ENCODE peak calls at places on chromosomes 12 and 14, in nine cellular contexts. N is keratinocyte, T is ascending aorta, O is cardiac muscle cell, X is BE2C, K is spleen, W is tibial artery, P is upper lobe of left lung, J is adrenal gland. B is an unnamed sample. For H3K4me1, the result is how much of the 10 kb centered on the place peaks cover.

GRCh38 chr12:79083181-79083580 is 218.6 kb downstream of the SYT1 start:
- DNase-seq in T (no peak), J (no peak), K (no peak), X (no peak), W (no peak), P (no peak), N (no peak), O (no peak), B (no peak)

GRCh38 chr14:59248170-59248569 is 59.7 kb downstream of the DAAM1 start:
- DNase-seq in O (no peak), T (no peak), K (no peak), W (no peak), N (no peak), J (no peak), X (no peak), P (no peak), B (no peak)

GRCh38 chr12:119693006-119693405 is 25.1 kb downstream of the PRKAB1 start:
- DNase-seq in O (no peak), P (no peak), W (peak), X (peak), T (no peak), J (peak), N (no peak), K (no peak), B (no peak)

GRCh38 chr12:68180792-68181744 is 21.5 kb upstream of the IFNG start:
- DNase-seq in P (no peak), W (no peak), T (no peak), J (no peak), X (no peak), O (no peak), N (no peak), K (no peak), B (no peak)

GRCh38 chr14:104887623-104888488 is 22.8 kb downstream of the CEP170B start:
- DNase-seq in P (peak), K (peak), T (peak), N (no peak), J (no peak), W (peak), O (no peak), X (peak), B (peak)

GRCh38 chr14:20477211-20477876 is 8.1 kb downstream of the PNP start:
- DNase-seq in O (peak), T (no peak), N (no peak), P (no peak), X (peak), K (no peak), J (no peak), W (no peak), B (peak)

GRCh38 chr14:30005114-30005698 is 77.6 kb upstream of the PRKD1 start:
- DNase-seq in K (no peak), W (no peak), X (no peak), T (no peak), J (peak), P (no peak), O (peak), N (no peak), B (no peak)

GRCh38 chr14:64463198-64463597 is 2.1 kb upstream of the AKAP5 start:
- DNase-seq in N (no peak), J (no peak), K (no peak), T (no peak), O (no peak), P (no peak), W (no peak), X (no peak), B (no peak)

GRCh38 chr14:69694730-69695663 is 71.9 kb upstream of the SRSF5 start:
- DNase-seq in X (no peak), J (no peak), W (no peak), P (no peak), N (no peak), O (no peak), K (no peak), T (no peak), B (no peak)

GRCh38 chr12:11657511-11657910 is 8.0 kb downstream of the ETV6 start:
- DNase-seq in O (no peak), N (no peak), X (no peak), T (no peak), W (no peak), P (no peak), K (no peak), J (no peak), B (no peak)

GRCh38 chr14:95233702-95234241 is 76.4 kb upstream of the DICER1 start:
- DNase-seq in N (no peak), X (no peak), K (peak), O (no peak), P (no peak), W (no peak), T (no peak), J (no peak), B (no peak)

DNA sequence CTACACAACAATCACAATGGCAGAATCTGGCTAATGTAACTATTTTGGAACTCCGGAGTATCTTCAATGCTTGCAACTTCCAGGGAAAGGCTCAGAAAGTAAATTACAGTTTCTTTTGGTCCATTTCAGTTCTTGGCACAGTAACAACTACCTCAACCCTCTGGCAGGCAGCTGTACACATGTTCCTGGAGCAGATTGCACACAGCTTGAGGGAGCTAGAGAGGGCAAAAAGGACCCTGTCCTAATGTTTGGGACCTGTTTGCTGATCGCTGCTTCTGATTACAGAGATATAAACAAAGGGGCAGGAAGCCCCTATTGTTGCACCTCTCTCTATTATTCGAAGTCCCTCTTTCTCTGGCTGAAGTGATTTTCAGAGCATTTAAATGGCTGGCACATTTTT is 35.2 kb upstream of the SLC38A1 start:
- DNase-seq in W (no peak), O (no peak), X (no peak), K (no peak), N (no peak), T (no peak), J (no peak), P (no peak), B (no peak)
- TF ChIP-seq CTCF in W (no peak), O (no peak), X (no peak), K (no peak), N (no peak), T (no peak), J (no peak), P (no peak), B (no peak)

DNA sequence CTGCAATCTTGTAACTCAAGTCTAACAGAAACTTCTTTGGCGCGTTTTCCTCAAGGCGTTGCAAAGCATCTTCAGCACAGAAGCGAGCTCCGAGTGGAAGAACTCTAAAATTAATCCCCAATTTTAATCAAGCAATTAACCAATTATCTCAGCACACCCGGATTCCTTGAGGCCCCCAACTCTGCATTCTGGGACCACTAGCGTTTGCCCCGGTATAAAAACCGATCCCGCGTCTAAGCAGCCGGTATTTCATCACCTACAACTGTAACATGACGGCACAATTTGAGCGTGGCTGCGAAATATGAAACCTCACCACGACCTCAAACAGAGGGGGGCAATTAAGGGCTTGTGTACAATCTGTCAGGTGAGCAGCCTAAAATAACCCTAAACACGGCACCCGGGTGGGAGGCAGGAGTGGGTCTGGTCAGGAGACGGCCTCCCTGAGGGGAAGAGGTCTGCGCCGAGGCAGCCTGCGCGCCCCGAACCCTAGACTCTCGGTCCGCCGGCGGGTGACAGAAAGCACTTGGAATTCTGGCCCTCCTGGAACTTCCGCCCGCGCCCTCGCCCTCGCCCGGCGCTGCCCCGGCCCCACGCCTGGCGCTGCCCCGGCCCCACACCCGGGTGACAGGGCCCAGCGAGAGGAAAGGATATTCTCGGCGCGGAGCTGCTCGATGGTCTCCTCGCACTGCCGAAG is 594 bp downstream of the ZCCHC8 start:
- DNase-seq in O (no peak), J (peak), W (peak), N (no peak), X (peak), P (peak), K (no peak), T (peak), B (peak)
- H3K4me1 ChIP-seq in O (under half), J (under half), W (under half), N (under half), X (under half), P (under half), K (under half), T (under half), B (under half)

GRCh38 chr12:57235728-57236131 is 6.2 kb downstream of the SHMT2 start:
- DNase-seq in W (no peak), O (no peak), K (peak), T (no peak), X (no peak), P (no peak), N (no peak), J (no peak), B (no peak)

GRCh38 chr12:57235012-57235727 is 5.7 kb downstream of the SHMT2 start:
- DNase-seq in T (peak), N (peak), J (peak), O (no peak), X (peak), P (peak), W (peak), K (peak), B (no peak)

GRCh38 chr12:57237653-57237951 is 8.1 kb downstream of the SHMT2 start:
- DNase-seq in P (no peak), O (no peak), T (no peak), K (no peak), N (no peak), W (no peak), X (no peak), J (no peak), B (peak)

GRCh38 chr12:57236925-57237652 is 7.6 kb downstream of the SHMT2 start:
- DNase-seq in W (peak), O (no peak), J (no peak), X (no peak), P (no peak), T (no peak), N (no peak), K (peak), B (no peak)

GRCh38 chr12:57236224-57236924 is 6.9 kb downstream of the SHMT2 start:
- DNase-seq in W (no peak), K (peak), P (peak), O (no peak), T (no peak), J (no peak), X (no peak), N (no peak), B (no peak)
- H3K4me3 ChIP-seq in W (peak), K (peak), P (peak), O (no peak), T (peak), J (no peak), X (peak), N (peak), B (peak)

GRCh38 chr12:51820721-51821422 is 27.6 kb downstream of the FIGNL2 start:
- DNase-seq in O (peak), X (peak), J (peak), T (peak), W (no peak), P (peak), N (no peak), K (peak), B (peak)
- TF ChIP-seq CTCF in O (no peak), X (peak), J (no peak), T (peak), W (no peak), P (no peak), N (no peak), K (peak), B (no peak)

DNA sequence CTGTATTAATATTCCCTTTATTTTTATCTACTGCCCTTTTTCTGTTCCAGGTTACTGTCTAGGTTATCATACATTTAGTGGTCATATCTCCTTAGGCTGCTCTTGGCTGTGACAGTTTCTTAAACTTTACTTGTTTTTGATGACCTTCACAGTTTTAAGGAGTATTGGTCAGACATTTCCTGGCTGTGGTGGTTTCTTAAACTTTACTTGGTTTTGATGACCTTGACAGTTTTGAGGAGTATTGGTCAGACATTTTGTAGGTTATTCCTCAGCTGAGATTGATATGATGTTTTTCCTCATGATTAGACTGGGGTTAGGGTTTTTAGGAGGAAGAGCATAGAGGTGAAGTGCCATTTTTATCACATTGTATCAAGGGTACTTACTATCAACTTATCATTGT is 36.4 kb downstream of the CCDC91 start:
- DNase-seq in X (no peak), J (no peak), O (no peak), K (no peak), W (no peak), P (no peak), T (no peak), N (no peak), B (no peak)
- H3K4me1 ChIP-seq in X (under half), J (under half), O (under half), K (under half), W (under half), P (under half), T (under half), N (under half), B (under half)

DNA sequence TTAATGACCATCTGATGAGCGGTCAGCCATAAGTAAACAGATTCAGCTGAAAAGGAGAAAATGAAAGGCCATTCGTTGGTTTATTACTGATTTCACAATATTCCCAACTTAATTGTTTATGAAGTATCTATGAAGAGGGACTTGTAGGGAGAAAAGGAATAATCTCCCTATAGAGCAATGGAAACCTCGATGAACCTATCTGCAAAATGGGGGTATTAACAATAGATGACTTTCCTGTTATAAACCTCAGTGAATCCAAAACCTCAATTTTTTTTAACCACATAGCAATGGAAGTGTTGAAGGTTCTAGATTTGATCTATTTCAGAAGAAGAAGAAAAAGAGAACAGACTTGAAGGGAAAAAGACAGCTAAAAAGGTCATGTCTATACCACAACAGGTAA is 2.0 kb downstream of the WIF1 start:
- DNase-seq in K (no peak), T (no peak), O (no peak), X (no peak), W (no peak), P (no peak), J (no peak), N (no peak), B (no peak)
- H3K4me3 ChIP-seq in K (no peak), T (no peak), O (no peak), X (no peak), W (no peak), P (no peak), J (no peak), N (no peak), B (peak)

DNA sequence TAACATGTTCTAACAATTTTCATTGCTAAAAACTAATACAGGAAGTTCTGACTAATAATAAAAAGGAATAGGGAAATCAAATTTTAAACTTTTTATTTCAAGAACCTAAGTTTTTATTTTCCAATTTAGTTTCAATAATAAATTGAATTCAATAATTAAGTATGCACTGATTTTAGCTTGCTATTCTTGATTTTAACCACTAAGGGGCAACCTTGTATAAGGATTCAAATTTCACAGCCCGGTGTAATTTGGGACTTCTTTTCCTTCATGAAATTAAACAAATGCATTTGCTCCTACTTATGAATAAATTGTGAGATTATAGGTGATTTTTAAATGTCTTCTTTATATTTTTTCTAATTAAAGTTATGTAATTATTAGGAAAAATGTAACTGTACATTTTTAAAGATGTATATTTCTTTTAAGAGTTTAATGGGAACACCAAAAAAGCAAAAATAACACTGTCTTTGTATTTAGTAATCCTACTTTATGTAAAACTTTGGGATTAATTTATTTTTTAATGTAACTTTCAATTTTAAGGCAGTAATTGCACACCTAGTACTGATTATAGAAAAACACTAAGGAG is 241.4 kb upstream of the PDZRN4 start:
- DNase-seq in K (no peak), N (no peak), X (no peak), T (no peak), O (peak), W (no peak), J (no peak), P (no peak), B (no peak)
- TF ChIP-seq CTCF in K (peak), N (peak), X (peak), T (no peak), O (peak), W (peak), J (peak), P (peak), B (peak)

DNA sequence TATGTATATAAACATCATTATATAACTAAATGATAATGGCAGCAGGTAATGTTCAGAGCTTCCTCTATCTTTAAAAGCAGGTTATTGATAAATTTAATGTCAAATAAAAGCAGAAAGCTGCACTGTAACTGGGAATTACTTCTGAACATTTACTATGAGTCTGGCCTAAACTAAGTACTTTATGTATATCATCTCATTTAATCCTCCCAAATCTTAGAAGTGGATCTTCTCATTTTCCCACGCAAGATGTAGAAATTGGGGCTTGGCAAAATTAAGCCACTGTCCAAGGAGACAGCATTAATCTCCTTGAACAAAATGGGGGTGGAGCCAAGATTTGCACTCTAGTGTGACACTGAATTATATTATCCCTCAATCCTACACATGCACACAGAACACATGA is 5.7 kb downstream of the NIN start:
- DNase-seq in T (no peak), W (no peak), P (no peak), K (no peak), N (no peak), J (no peak), X (no peak), O (no peak), B (no peak)
- H3K4me1 ChIP-seq in T (under half), W (under half), P (half or more), K (half or more), N (under half), J (under half), X (under half), O (under half), B (under half)

DNA sequence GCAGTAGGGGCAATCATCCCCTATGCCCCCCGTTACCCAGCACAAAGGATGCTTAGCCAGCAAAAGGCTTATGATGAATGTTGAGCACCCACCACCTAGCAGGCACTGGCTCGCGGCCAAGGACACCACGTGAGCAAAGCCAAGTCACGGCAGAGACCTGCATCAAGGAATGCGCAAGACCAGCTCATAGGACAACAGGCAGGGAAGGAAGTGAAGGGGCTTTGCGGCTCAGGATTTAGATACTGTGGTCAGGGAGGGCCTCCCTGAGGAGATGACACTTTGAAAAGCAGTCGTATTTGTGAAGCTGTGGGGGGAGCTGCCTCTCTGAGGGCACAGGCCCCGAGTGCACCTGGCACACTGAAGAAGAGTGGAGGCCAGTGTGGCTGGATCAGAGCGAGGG is 32.8 kb downstream of the SH2B3 start:
- DNase-seq in P (peak), O (no peak), W (no peak), K (peak), X (peak), J (no peak), T (no peak), N (peak), B (no peak)
- H3K4me3 ChIP-seq in P (no peak), O (no peak), W (no peak), K (no peak), X (no peak), J (no peak), T (no peak), N (no peak), B (no peak)

GRCh38 chr12:2051700-2052625 is 824 bp upstream of the CACNA1C start:
- DNase-seq in W (no peak), N (no peak), K (no peak), P (no peak), J (no peak), T (no peak), O (peak), X (no peak), B (no peak)
- TF ChIP-seq CTCF in W (no peak), N (no peak), K (no peak), P (no peak), J (no peak), T (peak), O (peak), X (no peak), B (no peak)